ENCODE peak calls at places on chromosomes 4 and X, in six cellular contexts. C, O, P, Q, S and W are unnamed samples.

GRCh38 chr4:67928547-67928946 is 34.7 kb downstream of the TMPRSS11A start:
- DNase-seq in P (no peak), Q (no peak), S (no peak), C (peak), O (no peak), W (no peak)

GRCh38 chrX:9882669-9883446 is 84.3 kb upstream of the CLDN34 start:
- DNase-seq in P (no peak), O (no peak), C (no peak), Q (no peak), S (no peak), W (peak)

GRCh38 chr4:48252313-48252712 is 17.3 kb downstream of the TEC start:
- DNase-seq in P (no peak), O (no peak), S (no peak), Q (no peak), C (no peak), W (no peak)

GRCh38 chrX:119477812-119478232 is 9.6 kb downstream of the SLC25A5 start:
- DNase-seq in Q (no peak), O (no peak), S (no peak), C (no peak), P (no peak), W (no peak)

GRCh38 chr4:82138376-82138775 is 235.4 kb downstream of the HNRNPD start:
- DNase-seq in S (no peak), C (no peak), O (no peak), Q (no peak), P (no peak), W (no peak)

GRCh38 chr4:147360301-147360700 is 120.6 kb upstream of the EDNRA start:
- DNase-seq in C (no peak), S (no peak), P (no peak), Q (no peak), O (no peak), W (no peak)

GRCh38 chrX:100512471-100512870 is 72.3 kb upstream of the TNMD start:
- DNase-seq in Q (no peak), O (no peak), S (no peak), P (peak), C (peak), W (no peak)

GRCh38 chr4:139892973-139893736 is 227.5 kb downstream of the MGST2 start:
- DNase-seq in S (no peak), Q (no peak), C (no peak), P (no peak), O (no peak), W (no peak)

GRCh38 chr4:146945556-146946374 is at the start of gene TTC29:
- DNase-seq in S (peak), Q (peak), P (peak), C (peak), O (peak), W (peak)

GRCh38 chr4:185534850-185535761 is at the start of gene PDLIM3:
- DNase-seq in P (peak), S (no peak), O (no peak), C (peak), Q (no peak), W (no peak)

GRCh38 chr4:173494013-173494970 is 35.7 kb downstream of the HAND2 start:
- DNase-seq in P (peak), Q (no peak), C (peak), O (no peak), S (no peak), W (no peak)

GRCh38 chr4:81465668-81466357 is 5.9 kb downstream of the RASGEF1B start:
- DNase-seq in S (no peak), C (no peak), P (no peak), Q (no peak), O (no peak), W (no peak)

GRCh38 chr4:156560701-156561100 is 410.9 kb downstream of the PDGFC start:
- DNase-seq in O (no peak), S (no peak), P (no peak), C (no peak), Q (no peak), W (no peak)

GRCh38 chr4:124940387-124940786 is 227.9 kb upstream of the ANKRD50 start:
- DNase-seq in P (no peak), C (no peak), S (no peak), Q (no peak), O (no peak), W (peak)

GRCh38 chrX:13851996-13852695 is 35.3 kb upstream of the GPM6B start:
- DNase-seq in S (no peak), Q (no peak), P (no peak), O (no peak), C (no peak), W (no peak)

GRCh38 chrX:76427560-76428242 is at the start of gene MAGEE1:
- DNase-seq in O (peak), P (peak), S (peak), Q (peak), C (peak), W (no peak)

GRCh38 chr4:42654606-42655005 is 2.3 kb downstream of the ATP8A1 start:
- DNase-seq in P (no peak), O (no peak), Q (no peak), S (no peak), C (no peak), W (no peak)

GRCh38 chrX:39809326-39809725 is 288.4 kb downstream of the BCOR start:
- DNase-seq in P (no peak), O (no peak), C (no peak), Q (no peak), S (no peak), W (peak)

GRCh38 chr4:8192748-8193738 is 6.0 kb upstream of the SH3TC1 start:
- DNase-seq in S (no peak), Q (no peak), O (no peak), C (no peak), P (no peak), W (no peak)

GRCh38 chrX:13235930-13236329 is 83.9 kb downstream of the ATXN3L start:
- DNase-seq in P (no peak), S (no peak), C (no peak), O (no peak), Q (no peak), W (peak)

GRCh38 chr4:6688879-6689505 is 4.7 kb upstream of the S100P start:
- DNase-seq in O (peak), C (peak), S (peak), P (peak), Q (no peak), W (no peak)

GRCh38 chr4:100026066-100026465 is 76.0 kb upstream of the H2AZ1 start:
- DNase-seq in S (no peak), Q (no peak), P (no peak), C (no peak), O (no peak), W (no peak)